ENCODE peak calls at places on chromosome 13, in seven cellular contexts. W, C, I, G, F, U and T are unnamed samples.

GRCh38 chr13:86563308-86563707 is 764.1 kb upstream of the SLITRK6 start:
- DNase-seq in U (no peak), C (no peak), I (no peak), F (no peak), W (no peak), G (no peak), T (no peak)

GRCh38 chr13:113967729-113968462 is 6.0 kb downstream of the C13orf46 start:
- DNase-seq in I (no peak), U (no peak), G (no peak), W (no peak), F (no peak), C (no peak), T (no peak)

GRCh38 chr13:111602874-111603273 is 282.4 kb downstream of the TEX29 start:
- DNase-seq in G (no peak), F (no peak), U (no peak), I (no peak), W (no peak), C (no peak), T (no peak)

GRCh38 chr13:113854238-113855011 is 9.5 kb downstream of the GAS6 start:
- DNase-seq in I (no peak), F (no peak), C (no peak), U (no peak), W (no peak), G (peak; percentile 51), T (peak; percentile 54)

GRCh38 chr13:112670864-112671263 is 19.0 kb upstream of the ATP11A start:
- DNase-seq in I (no peak), G (no peak), U (no peak), C (no peak), W (no peak), F (no peak), T (peak; percentile 45)

GRCh38 chr13:75452564-75452963 is 29.4 kb downstream of the TBC1D4 start:
- DNase-seq in F (no peak), U (no peak), G (no peak), I (no peak), C (peak; percentile 26), W (no peak), T (no peak)

GRCh38 chr13:113324336-113324882 is 27.4 kb downstream of the LAMP1 start:
- DNase-seq in W (no peak), C (no peak), F (no peak), U (no peak), G (no peak), I (no peak), T (no peak)

GRCh38 chr13:67138937-67139336 is 91.2 kb downstream of the PCDH9 start:
- DNase-seq in C (no peak), W (no peak), U (no peak), F (no peak), G (no peak), I (no peak), T (no peak)

GRCh38 chr13:78610381-78610883 is 7.1 kb upstream of the POU4F1 start:
- DNase-seq in F (no peak), U (no peak), C (no peak), G (no peak), I (no peak), W (no peak), T (no peak)

GRCh38 chr13:33249066-33249465 is 36.5 kb downstream of the STARD13 start:
- DNase-seq in C (no peak), G (no peak), I (peak; percentile 13), U (no peak), W (no peak), F (no peak), T (no peak)

GRCh38 chr13:35714096-35714495 is 237.6 kb upstream of the MAB21L1 start:
- DNase-seq in F (no peak), G (no peak), I (no peak), W (peak; percentile 49), U (peak; percentile 52), C (no peak), T (no peak)

GRCh38 chr13:99361197-99361596 is 54.0 kb upstream of the GPR183 start:
- DNase-seq in U (no peak), F (no peak), C (no peak), G (no peak), W (no peak), I (no peak), T (no peak)

GRCh38 chr13:113729329-113730019 is 29.6 kb upstream of the TMEM255B start:
- DNase-seq in U (no peak), I (no peak), C (no peak), F (no peak), W (peak; percentile 70), G (no peak), T (no peak)

GRCh38 chr13:50677687-50678463 is 165.6 kb downstream of the DLEU7 start:
- DNase-seq in U (no peak), G (no peak), W (no peak), I (no peak), C (no peak), F (no peak), T (no peak)

GRCh38 chr13:100694722-100695644 is 20.4 kb upstream of the TMTC4 start:
- DNase-seq in C (no peak), I (peak; percentile 60), U (peak; percentile 77), W (peak; percentile 58), F (peak; percentile 17), G (peak; percentile 28), T (peak; percentile 89)

DNA sequence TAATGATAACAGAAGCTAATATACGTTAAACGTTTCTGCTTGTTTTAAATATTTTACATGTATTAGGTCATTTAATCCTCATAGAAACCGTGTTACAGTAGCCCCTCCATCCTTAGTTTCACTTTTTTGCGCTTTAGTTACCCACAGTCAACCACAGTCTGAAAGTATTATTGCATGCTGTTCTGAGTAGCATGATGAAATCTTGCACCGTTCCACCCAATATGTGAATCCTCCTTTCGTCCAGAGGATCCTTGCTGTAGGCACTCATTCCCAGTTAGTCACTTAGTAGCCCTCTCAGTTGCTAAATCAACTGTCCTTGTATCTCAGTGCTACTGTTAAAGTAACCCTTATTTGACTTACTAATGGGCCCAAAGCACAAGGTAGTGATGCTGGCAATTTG is 257.8 kb downstream of the ENOX1 start:
- DNase-seq in I (no peak), G (no peak), C (no peak), W (no peak), U (no peak), F (no peak), T (no peak)
- H3K9ac ChIP-seq in I (no peak overlapping the region), G (no peak overlapping the region), C (no peak overlapping the region), W (no peak overlapping the region), U (no peak overlapping the region), F (no peak overlapping the region), T (no peak overlapping the region)

DNA sequence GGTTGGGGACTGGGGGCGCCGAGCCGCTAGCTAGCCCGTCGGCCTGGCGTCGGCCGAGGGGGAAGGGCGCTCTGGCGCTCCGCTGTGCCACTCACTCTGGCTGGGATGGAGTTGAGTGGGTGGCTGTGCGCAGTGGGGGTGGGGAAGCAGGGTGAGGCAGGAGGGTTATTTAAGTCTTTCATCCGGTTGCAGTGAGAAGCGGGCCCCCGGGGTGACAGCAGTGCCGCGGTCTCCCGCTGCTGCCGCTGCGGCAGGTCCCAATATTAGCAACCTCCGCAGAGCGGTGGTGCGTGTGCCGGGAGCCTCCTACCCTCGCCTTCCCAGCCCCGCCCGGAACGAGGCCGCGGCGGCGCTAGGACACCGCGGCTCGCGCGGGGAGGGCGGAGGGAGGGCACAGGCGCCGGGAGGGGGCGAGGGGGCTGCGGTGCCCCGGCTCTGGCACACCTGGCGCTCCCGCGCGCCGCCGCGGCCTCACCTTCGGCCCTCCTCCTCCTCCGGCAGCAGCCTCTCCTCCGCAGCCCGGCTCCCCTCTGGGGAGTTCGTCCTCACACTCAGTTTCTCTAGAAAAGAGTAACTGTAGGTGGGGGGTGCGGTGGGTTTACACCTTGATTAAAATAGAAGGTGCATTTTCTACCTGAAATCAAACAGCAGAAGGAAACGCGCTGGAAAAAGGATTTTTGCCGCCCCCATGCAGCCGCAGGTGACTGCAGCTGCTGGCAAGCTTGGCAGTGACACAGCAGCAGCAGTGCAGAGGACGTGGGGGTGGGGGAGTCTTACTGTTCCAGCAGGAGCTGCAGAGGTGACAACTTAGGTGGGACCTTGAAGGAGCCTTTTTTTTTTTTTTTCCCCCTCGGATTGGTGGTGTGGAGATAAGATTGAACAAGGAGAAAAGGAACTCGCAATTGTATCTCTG is 4.5 kb downstream of the FGF9 start:
- DNase-seq in G (peak; percentile 61), W (peak; percentile 36), I (no peak), U (peak; percentile 56), F (peak; percentile 23), C (no peak), T (peak; percentile 74)
- H3K27ac ChIP-seq in G (no peak overlapping the region), W (no peak overlapping the region), I (no peak overlapping the region), U (no peak overlapping the region), F (no peak overlapping the region), C (no peak overlapping the region), T (no peak overlapping the region)

DNA sequence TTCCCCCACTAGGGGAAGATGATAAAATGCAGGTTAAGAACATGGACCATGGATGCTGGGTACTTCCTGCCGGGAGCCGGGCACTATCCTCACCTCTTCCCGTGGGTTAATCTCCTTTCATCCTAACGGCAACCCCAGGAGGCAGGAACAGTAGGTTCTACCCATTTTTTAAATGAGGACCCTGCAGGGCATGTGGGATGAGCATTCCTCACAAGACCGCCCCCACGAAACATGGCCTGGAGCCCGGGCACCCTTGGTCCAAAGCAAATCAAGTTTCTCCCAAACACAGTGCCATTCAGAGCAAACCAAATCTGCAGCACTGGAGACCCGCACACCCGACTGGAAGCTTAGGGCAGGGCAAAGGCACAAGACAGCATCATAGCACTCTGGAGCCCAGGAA is 35.4 kb downstream of the COL4A2 start:
- DNase-seq in G (no peak), U (no peak), I (no peak), F (no peak), W (no peak), C (no peak), T (no peak)
- H3K9ac ChIP-seq in G (no peak overlapping the region), U (no peak overlapping the region), I (no peak overlapping the region), F (no peak overlapping the region), W (no peak overlapping the region), C (peak overlapping the region; percentile 39), T (no peak overlapping the region)

DNA sequence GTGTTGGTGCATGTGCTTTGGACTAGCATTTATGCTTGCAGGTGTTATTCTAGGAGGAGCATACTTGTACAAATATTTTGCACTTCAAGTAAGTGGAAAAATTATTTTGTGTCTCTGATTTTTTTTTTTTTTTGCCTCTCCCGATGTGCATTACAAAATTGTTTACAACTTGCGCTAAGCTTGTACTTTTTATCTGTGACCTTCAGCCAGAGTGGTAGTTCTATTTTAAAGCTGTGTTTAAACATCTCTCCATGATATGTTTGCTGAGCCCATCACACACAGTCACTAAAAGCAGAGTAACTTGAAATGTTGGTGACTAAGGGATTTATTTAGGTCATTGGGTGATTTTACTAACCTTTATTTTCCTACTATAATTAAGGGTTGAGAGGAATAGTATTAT is 20.8 kb downstream of the ITM2B start:
- DNase-seq in F (no peak), G (no peak), I (no peak), W (no peak), C (no peak), U (no peak), T (no peak)
- H3K27ac ChIP-seq in F (no peak overlapping the region), G (no peak overlapping the region), I (no peak overlapping the region), W (no peak overlapping the region), C (no peak overlapping the region), U (no peak overlapping the region), T (no peak overlapping the region)

GRCh38 chr13:48410199-48410598 is 2.7 kb downstream of the LPAR6 start:
- DNase-seq in G (no peak), F (no peak), U (no peak), C (no peak), I (no peak), W (no peak), T (no peak)
- H3K9ac ChIP-seq in G (no peak overlapping the region), F (no peak overlapping the region), U (no peak overlapping the region), C (peak overlapping the region; percentile 57), I (no peak overlapping the region), W (no peak overlapping the region), T (no peak overlapping the region)

GRCh38 chr13:41465965-41466364 is 8.6 kb downstream of the RGCC start:
- DNase-seq in F (no peak), C (no peak), U (no peak), I (no peak), G (no peak), W (no peak), T (no peak)
- H3K27ac ChIP-seq in F (no peak overlapping the region), C (no peak overlapping the region), U (no peak overlapping the region), I (no peak overlapping the region), G (peak overlapping the region; percentile 12), W (no peak overlapping the region), T (no peak overlapping the region)